ENCODE peak calls at places on chromosomes 1 and 21, in seven cellular contexts. B, D, X, T, G, A and C are unnamed samples.
A peak's percentile ranks its signal among the peaks of the same experiment; 100 is the strongest.

GRCh38 chr1:162855461-162856150 is 5.4 kb downstream of the CCDC190 start:
- DNase-seq in B (no peak), D (no peak), X (no peak), T (no peak), G (peak; percentile 30), A (no peak), C (no peak)

GRCh38 chr21:21018841-21019240 is 20.6 kb downstream of the NCAM2 start:
- DNase-seq in B (no peak), D (no peak), X (no peak), T (peak; percentile 7), G (no peak), A (no peak), C (no peak)

GRCh38 chr1:231091853-231092301 is 51.8 kb upstream of the FAM89A start:
- DNase-seq in B (no peak), D (peak; percentile 36), X (peak; percentile 56), T (no peak), G (peak; percentile 3), A (peak; percentile 45), C (peak; percentile 56)

GRCh38 chr1:245330951-245331350 is 176.2 kb downstream of the KIF26B start:
- DNase-seq in B (no peak), D (no peak), X (no peak), T (no peak), G (no peak), A (no peak), C (no peak)

GRCh38 chr21:17690078-17690494 is 77.4 kb upstream of the BTG3 start:
- DNase-seq in B (no peak), D (no peak), X (no peak), T (no peak), G (peak; percentile 70), A (no peak), C (no peak)

GRCh38 chr1:244239261-244239770 is 188.2 kb downstream of the ZBTB18 start:
- DNase-seq in B (no peak), D (no peak), X (no peak), T (no peak), G (peak; percentile 87), A (no peak), C (no peak)

GRCh38 chr1:17287377-17287776 is 20.6 kb upstream of the PADI4 start:
- DNase-seq in B (no peak), D (no peak), X (no peak), T (no peak), G (peak; percentile 94), A (no peak), C (no peak)

GRCh38 chr1:1680912-1681273 is 11.7 kb downstream of the SLC35E2B start:
- DNase-seq in B (no peak), D (no peak), X (no peak), T (no peak), G (no peak), A (no peak), C (no peak)

GRCh38 chr1:232127190-232127589 is 500.6 kb downstream of the DISC1 start:
- DNase-seq in B (no peak), D (no peak), X (no peak), T (no peak), G (peak; percentile 89), A (peak; percentile 2), C (peak; percentile 13)